ENCODE peak calls at places on chromosomes 5 and 9, in eight cellular contexts. I is ovary, H is HL-60, G is AG04449, P is tibial artery, C is AG04450, N is fibroblast of mammary gland, Y is A549. Z is an unnamed sample.

GRCh38 chr9:123996731-123997421 is 14.7 kb upstream of the LHX2 start:
- DNase-seq in I (no peak), H (peak), G (no peak), P (peak), C (no peak), N (peak), Y (no peak), Z (peak)

GRCh38 chr5:172179032-172179989 is 8.7 kb downstream of the STK10 start:
- DNase-seq in I (no peak), H (peak), G (no peak), P (no peak), C (no peak), N (peak), Y (no peak), Z (peak)

GRCh38 chr9:112887377-112887776 is 3.3 kb downstream of the SLC46A2 start:
- DNase-seq in I (no peak), H (peak), G (no peak), P (no peak), C (no peak), N (peak), Y (peak), Z (peak)

GRCh38 chr9:126587187-126588185 is 26.2 kb upstream of the LMX1B start:
- DNase-seq in I (no peak), H (no peak), G (no peak), P (no peak), C (no peak), N (no peak), Y (no peak), Z (no peak)

GRCh38 chr5:54117957-54118356 is 192.4 kb downstream of the ARL15 start:
- DNase-seq in I (no peak), H (no peak), G (no peak), P (no peak), C (no peak), N (no peak), Y (no peak), Z (no peak)

GRCh38 chr5:68875351-68875750 is 218.5 kb upstream of the SLC30A5 start:
- DNase-seq in I (no peak), H (no peak), G (no peak), P (no peak), C (no peak), N (no peak), Y (no peak), Z (no peak)

GRCh38 chr5:80128129-80128528 is 93.0 kb downstream of the THBS4 start:
- DNase-seq in I (no peak), H (no peak), G (no peak), P (no peak), C (no peak), N (peak), Y (no peak), Z (no peak)

GRCh38 chr9:134455951-134456739 is 129.9 kb downstream of the RXRA start:
- DNase-seq in I (peak), H (peak), G (peak), P (peak), C (peak), N (peak), Y (peak), Z (peak)

GRCh38 chr5:88034520-88034919 is 234.1 kb downstream of the TMEM161B start:
- DNase-seq in I (no peak), H (no peak), G (no peak), P (no peak), C (no peak), N (no peak), Y (no peak), Z (no peak)

GRCh38 chr5:139090566-139090965 is 107.6 kb downstream of the SIL1 start:
- DNase-seq in I (no peak), H (no peak), G (no peak), P (no peak), C (no peak), N (no peak), Y (no peak), Z (no peak)

GRCh38 chr5:58021476-58021875 is 438.4 kb downstream of the PLK2 start:
- DNase-seq in I (no peak), H (no peak), G (no peak), P (no peak), C (no peak), N (no peak), Y (no peak), Z (no peak)

GRCh38 chr9:135618866-135619598 is 20.3 kb downstream of the GLT6D1 start:
- DNase-seq in I (no peak), H (no peak), G (no peak), P (no peak), C (no peak), N (no peak), Y (no peak), Z (no peak)

GRCh38 chr5:55303238-55303690 is 4.2 kb downstream of the DHX29 start:
- DNase-seq in I (no peak), H (peak), G (peak), P (no peak), C (peak), N (peak), Y (no peak), Z (peak)

GRCh38 chr5:763998-764781 is 20.3 kb downstream of the ZDHHC11B start:
- DNase-seq in I (no peak), H (no peak), G (no peak), P (no peak), C (no peak), N (no peak), Y (no peak), Z (no peak)

GRCh38 chr5:154244476-154244875 is 53.9 kb downstream of the GALNT10 start:
- DNase-seq in I (no peak), H (no peak), G (no peak), P (no peak), C (no peak), N (no peak), Y (no peak), Z (no peak)

GRCh38 chr9:23492126-23493002 is 333.7 kb downstream of the ELAVL2 start:
- DNase-seq in I (no peak), H (no peak), G (no peak), P (no peak), C (no peak), N (peak), Y (peak), Z (peak)

GRCh38 chr5:139495644-139496435 is 13.3 kb upstream of the STING1 start:
- DNase-seq in I (no peak), H (peak), G (no peak), P (no peak), C (no peak), N (peak), Y (no peak), Z (peak)

GRCh38 chr9:33742519-33742918 is 52.8 kb upstream of the PRSS3 start:
- DNase-seq in I (no peak), H (no peak), G (no peak), P (no peak), C (no peak), N (no peak), Y (peak), Z (no peak)

GRCh38 chr5:45642370-45642769 is 53.8 kb downstream of the HCN1 start:
- DNase-seq in I (no peak), H (no peak), G (no peak), P (no peak), C (no peak), N (no peak), Y (no peak), Z (no peak)

GRCh38 chr5:45643051-45643450 is 53.1 kb downstream of the HCN1 start:
- DNase-seq in I (no peak), H (no peak), G (no peak), P (no peak), C (no peak), N (no peak), Y (no peak), Z (no peak)

DNA sequence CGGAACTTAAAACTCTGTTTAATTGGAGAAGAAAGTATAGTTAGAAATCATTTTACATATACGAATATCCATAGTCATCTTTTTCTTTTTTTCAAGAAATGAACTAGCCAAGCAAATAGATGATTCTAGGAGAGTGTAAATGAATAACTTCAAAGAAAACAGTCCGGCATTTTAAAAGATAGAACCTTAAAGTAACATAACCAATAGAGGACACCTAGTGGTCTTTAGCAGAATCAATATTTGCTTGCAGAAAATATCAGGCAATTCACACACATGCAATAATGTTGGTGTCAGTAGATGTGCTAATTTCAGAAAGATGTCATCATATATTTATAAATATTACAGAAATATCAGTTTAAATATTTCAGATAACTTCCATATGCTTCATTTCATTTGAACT is 57.1 kb downstream of the HCN1 start:
- DNase-seq in I (no peak), H (no peak), G (no peak), P (no peak), C (no peak), N (peak), Y (no peak), Z (peak)
- TF ChIP-seq CTCF in I (no peak), H (peak), G (no peak), P (no peak), C (no peak), N (peak), Y (no peak), Z (peak)

GRCh38 chr9:77753183-77753582 is 105.1 kb upstream of the GNA14 start:
- DNase-seq in I (no peak), H (no peak), G (no peak), P (no peak), C (no peak), N (no peak), Y (no peak), Z (no peak)

GRCh38 chr9:77750981-77751340 is 102.8 kb upstream of the GNA14 start:
- DNase-seq in I (no peak), H (no peak), G (no peak), P (no peak), C (no peak), N (no peak), Y (no peak), Z (no peak)

GRCh38 chr9:77752566-77752965 is 104.4 kb upstream of the GNA14 start:
- DNase-seq in I (no peak), H (no peak), G (peak), P (no peak), C (peak), N (peak), Y (no peak), Z (no peak)

GRCh38 chr9:77750284-77750683 is 102.2 kb upstream of the GNA14 start:
- DNase-seq in I (no peak), H (no peak), G (no peak), P (no peak), C (no peak), N (peak), Y (no peak), Z (no peak)

GRCh38 chr9:77751341-77752091 is 103.4 kb upstream of the GNA14 start:
- DNase-seq in I (no peak), H (peak), G (peak), P (no peak), C (peak), N (peak), Y (peak), Z (peak)
- TF ChIP-seq CTCF in I (peak), H (peak), G (peak), P (peak), C (peak), N (peak), Y (peak), Z (peak)

GRCh38 chr9:38705917-38706316 is 14.0 kb downstream of the FAM240B start:
- DNase-seq in I (no peak), H (no peak), G (no peak), P (no peak), C (no peak), N (no peak), Y (no peak), Z (no peak)

GRCh38 chr9:38706493-38706892 is 13.4 kb downstream of the FAM240B start:
- DNase-seq in I (no peak), H (no peak), G (no peak), P (no peak), C (no peak), N (no peak), Y (no peak), Z (no peak)

GRCh38 chr9:38713426-38713825 is 6.5 kb downstream of the FAM240B start:
- DNase-seq in I (no peak), H (no peak), G (no peak), P (no peak), C (peak), N (peak), Y (peak), Z (peak)

GRCh38 chr9:38708759-38709158 is 11.2 kb downstream of the FAM240B start:
- DNase-seq in I (no peak), H (no peak), G (no peak), P (no peak), C (no peak), N (peak), Y (no peak), Z (no peak)

DNA sequence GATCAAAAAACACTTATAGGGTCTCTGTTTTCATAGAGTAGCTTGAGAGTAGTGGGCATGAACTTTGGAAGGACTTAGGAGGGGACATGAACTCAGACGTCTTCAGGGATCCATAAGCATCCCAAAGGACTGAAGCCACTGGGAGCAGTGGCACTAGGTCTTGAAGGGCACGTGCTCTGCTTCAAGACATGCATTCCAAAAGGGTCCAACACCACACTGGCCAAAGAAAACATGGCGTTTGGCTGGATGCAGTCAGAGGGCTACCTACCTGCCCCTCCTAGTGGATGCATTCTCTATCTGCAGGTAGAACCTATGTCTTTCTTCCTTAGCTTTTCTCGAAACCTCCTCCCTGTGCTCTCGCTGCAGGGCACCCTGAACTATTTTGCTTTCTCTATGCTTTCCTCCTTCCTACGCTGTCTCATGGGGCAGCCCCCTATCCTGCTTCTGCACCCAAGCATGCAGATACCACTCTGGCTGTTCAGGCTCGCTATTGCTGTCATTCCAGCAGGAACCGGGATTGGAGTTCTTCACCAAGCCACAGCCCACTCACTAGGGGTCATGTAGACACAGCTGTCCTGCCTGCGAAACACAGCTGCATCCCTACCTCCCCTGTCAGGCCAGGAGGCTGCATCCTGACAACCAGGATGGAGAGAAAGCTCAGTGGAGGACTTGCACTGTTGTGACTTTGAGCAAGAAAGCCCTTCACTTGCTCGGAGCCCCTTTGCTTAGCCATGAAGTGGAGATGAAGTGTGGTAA is 11.9 kb downstream of the FAM240B start:
- DNase-seq in I (no peak), H (no peak), G (no peak), P (no peak), C (no peak), N (no peak), Y (peak), Z (peak)
- TF ChIP-seq CTCF in I (no peak), H (peak), G (peak), P (no peak), C (no peak), N (no peak), Y (peak), Z (no peak)

GRCh38 chr5:38768411-38769211 is 77.2 kb upstream of the OSMR start:
- DNase-seq in I (no peak), H (no peak), G (no peak), P (no peak), C (no peak), N (no peak), Y (no peak), Z (no peak)
- TF ChIP-seq CTCF in I (no peak), H (no peak), G (no peak), P (no peak), C (no peak), N (no peak), Y (no peak), Z (no peak)

DNA sequence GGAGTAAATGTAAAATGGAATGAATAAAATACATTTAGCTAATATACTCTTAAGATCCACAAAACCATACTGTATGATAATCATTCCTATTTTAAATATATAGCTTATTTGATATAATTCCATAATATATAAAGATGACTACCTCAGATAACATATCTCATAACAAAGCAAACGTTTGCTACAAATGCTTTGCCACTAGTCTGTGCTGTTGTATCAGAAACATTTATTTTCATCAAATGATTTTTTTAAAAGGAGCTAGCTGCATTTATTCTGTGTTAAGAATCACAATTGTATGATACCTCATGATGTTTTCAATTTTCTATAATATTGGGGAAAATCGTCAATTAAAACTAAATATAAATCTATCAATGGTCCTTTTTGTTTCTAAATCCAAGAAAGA is 567.2 kb downstream of the PTPRD start:
- DNase-seq in I (no peak), H (no peak), G (no peak), P (no peak), C (no peak), N (peak), Y (peak), Z (peak)
- TF ChIP-seq CTCF in I (no peak), H (no peak), G (no peak), P (no peak), C (peak), N (peak), Y (peak), Z (peak)

GRCh38 chr5:149829954-149830353 is 99.8 kb downstream of the PPARGC1B start:
- DNase-seq in I (no peak), H (no peak), G (no peak), P (no peak), C (no peak), N (peak), Y (peak), Z (peak)
- TF ChIP-seq CTCF in I (no peak), H (no peak), G (no peak), P (no peak), C (peak), N (peak), Y (no peak), Z (no peak)

GRCh38 chr5:127027539-127027938 is 2.8 kb downstream of the MARCHF3 start:
- DNase-seq in I (no peak), H (no peak), G (no peak), P (no peak), C (no peak), N (no peak), Y (no peak), Z (no peak)

GRCh38 chr5:127030259-127031146 is at the start of gene MARCHF3:
- DNase-seq in I (peak), H (peak), G (peak), P (peak), C (peak), N (peak), Y (peak), Z (peak)

GRCh38 chr5:127031147-127031862 is 947 bp upstream of the MARCHF3 start:
- DNase-seq in I (peak), H (peak), G (no peak), P (peak), C (no peak), N (no peak), Y (peak), Z (no peak)

GRCh38 chr5:127029513-127030258 is 672 bp downstream of the MARCHF3 start:
- DNase-seq in I (peak), H (peak), G (no peak), P (peak), C (no peak), N (peak), Y (peak), Z (peak)

DNA sequence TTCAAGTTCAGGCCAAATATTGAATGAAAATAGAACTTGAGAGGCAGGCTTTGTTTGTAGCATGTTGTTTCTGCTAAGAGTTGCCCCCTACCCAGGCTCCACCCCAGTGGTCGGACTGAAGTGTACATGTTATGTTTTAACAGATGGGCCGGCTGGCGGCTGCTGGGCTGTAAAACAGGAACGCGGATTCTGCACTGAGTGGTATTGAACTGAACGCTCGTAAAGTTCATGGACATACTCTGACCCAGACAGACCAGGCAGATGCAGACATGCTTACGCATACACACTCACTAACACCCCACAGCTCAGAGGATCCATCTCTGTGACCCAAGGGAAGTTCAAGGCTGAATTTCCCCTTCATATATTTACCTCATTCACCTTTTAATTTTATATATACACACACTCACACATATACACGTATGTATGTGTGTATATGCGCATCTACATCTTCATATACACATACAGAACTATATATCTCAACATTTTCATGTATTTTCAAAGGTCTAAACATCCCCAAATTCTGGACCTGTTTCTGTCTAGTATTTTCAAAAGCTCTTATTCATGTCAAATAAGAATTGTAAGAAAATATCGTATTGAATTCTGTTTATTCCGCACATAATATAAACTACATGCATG is 1.4 kb downstream of the MARCHF3 start:
- DNase-seq in I (peak), H (peak), G (no peak), P (no peak), C (no peak), N (peak), Y (no peak), Z (no peak)
- TF ChIP-seq CTCF in I (no peak), H (no peak), G (no peak), P (no peak), C (no peak), N (no peak), Y (no peak), Z (no peak)

DNA sequence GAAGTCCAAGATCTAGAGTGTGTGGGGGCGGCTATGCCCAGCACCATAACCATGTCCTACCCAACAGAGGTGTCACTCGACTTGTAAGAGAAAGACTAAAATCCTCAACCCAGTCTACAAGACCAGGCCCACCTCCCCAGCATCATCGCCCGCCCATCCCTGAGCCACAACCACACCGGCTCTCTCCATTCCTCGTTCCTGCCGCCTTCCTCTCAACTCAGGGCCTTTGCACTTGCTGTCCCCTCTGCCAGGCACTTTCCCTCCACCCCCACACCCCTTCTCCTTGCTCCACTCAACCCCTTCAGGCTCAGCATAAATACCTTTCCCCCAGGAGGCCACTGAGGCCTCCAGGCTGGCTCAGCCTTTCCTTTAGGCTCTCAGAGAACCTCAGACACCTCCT is 69.3 kb downstream of the PAX5 start:
- DNase-seq in I (no peak), H (no peak), G (no peak), P (peak), C (no peak), N (no peak), Y (no peak), Z (no peak)
- TF ChIP-seq CTCF in I (no peak), H (no peak), G (no peak), P (no peak), C (no peak), N (no peak), Y (no peak), Z (no peak)

DNA sequence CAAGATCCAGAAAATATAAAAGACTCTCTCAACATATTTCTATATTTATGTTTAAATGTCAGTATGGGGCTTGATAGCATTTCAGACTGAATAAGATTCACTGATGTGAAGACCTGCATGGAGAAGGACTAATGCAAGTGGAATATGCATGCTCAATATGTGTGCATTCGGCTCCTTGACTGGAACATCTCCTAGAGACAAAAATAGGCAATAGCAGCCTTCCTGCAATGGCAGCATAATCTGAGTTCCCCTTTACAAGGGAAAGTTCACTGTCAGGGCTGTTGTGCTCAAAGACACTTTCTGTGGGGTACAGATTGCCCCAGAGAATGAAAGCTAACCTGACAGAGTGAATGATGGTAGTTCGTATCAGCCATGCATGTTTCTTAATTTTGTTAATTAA is 42.4 kb downstream of the STARD4 start:
- DNase-seq in I (no peak), H (no peak), G (no peak), P (no peak), C (no peak), N (no peak), Y (no peak), Z (no peak)
- TF ChIP-seq CTCF in I (no peak), H (no peak), G (no peak), P (no peak), C (no peak), N (no peak), Y (no peak), Z (no peak)

Z was measured in MCF 10A.